ENCODE peak calls at places on chromosomes 11 and 22, in five cellular contexts. Q is left ventricle myocardium inferior, V is type B pancreatic cell, K is MM.1S, S is neural crest cell. G is an unnamed sample.

GRCh38 chr22:45329536-45329936 is 19.8 kb downstream of the FAM118A start:
- DNase-seq in Q (peak), V (no peak), K (no peak), S (no peak), G (no peak)

GRCh38 chr22:37563153-37564081 is 3.1 kb downstream of the CDC42EP1 start:
- DNase-seq in Q (peak), V (no peak), K (no peak), S (no peak), G (no peak)

GRCh38 chr11:18526130-18526520 is 617 bp downstream of the TSG101 start:
- DNase-seq in Q (no peak), V (no peak), K (no peak), S (no peak), G (no peak)

GRCh38 chr11:126993599-126993998 is 7.0 kb downstream of the KIRREL3 start:
- DNase-seq in Q (no peak), V (no peak), K (no peak), S (no peak), G (no peak)

GRCh38 chr11:32987851-32988250 is 27.8 kb upstream of the DEPDC7 start:
- DNase-seq in Q (no peak), V (no peak), K (no peak), S (no peak), G (no peak)

GRCh38 chr22:29226246-29226981 is 20.7 kb downstream of the EMID1 start:
- DNase-seq in Q (no peak), V (no peak), K (no peak), S (no peak), G (no peak)

GRCh38 chr11:22466809-22467208 is 128.6 kb downstream of the SLC17A6 start:
- DNase-seq in Q (no peak), V (no peak), K (no peak), S (no peak), G (no peak)

GRCh38 chr11:47915407-47916137 is 64.8 kb upstream of the PTPRJ start:
- DNase-seq in Q (no peak), V (no peak), K (no peak), S (no peak), G (no peak)

GRCh38 chr22:45966892-45967365 is 10.0 kb downstream of the WNT7B start:
- DNase-seq in Q (no peak), V (no peak), K (no peak), S (peak), G (no peak)

GRCh38 chr22:30287626-30288413 is 1.5 kb downstream of the CASTOR1 start:
- DNase-seq in Q (peak), V (peak), K (peak), S (peak), G (peak)

GRCh38 chr11:129280027-129280811 is 88.1 kb upstream of the ARHGAP32 start:
- DNase-seq in Q (no peak), V (no peak), K (no peak), S (no peak), G (no peak)

GRCh38 chr11:10622957-10623787 is 54.7 kb upstream of the LYVE1 start:
- DNase-seq in Q (peak), V (no peak), K (no peak), S (no peak), G (peak)

GRCh38 chr22:20239063-20239950 is 28.8 kb downstream of the RTN4R start:
- DNase-seq in Q (peak), V (no peak), K (no peak), S (no peak), G (no peak)

GRCh38 chr11:23398052-23398451 is 537.8 kb upstream of the CCDC179 start:
- DNase-seq in Q (no peak), V (no peak), K (no peak), S (no peak), G (no peak)

GRCh38 chr11:103803062-103803461 is 233.4 kb upstream of the DDI1 start:
- DNase-seq in Q (no peak), V (no peak), K (no peak), S (no peak), G (no peak)

GRCh38 chr22:39349967-39350802 is at the start of gene SYNGR1:
- DNase-seq in Q (no peak), V (no peak), K (no peak), S (peak), G (no peak)

GRCh38 chr11:125215951-125216350 is 51.4 kb downstream of the PKNOX2 start:
- DNase-seq in Q (no peak), V (no peak), K (no peak), S (no peak), G (no peak)

GRCh38 chr11:103736986-103737622 is 299.3 kb upstream of the DDI1 start:
- DNase-seq in Q (peak), V (no peak), K (no peak), S (no peak), G (no peak)

GRCh38 chr22:32591620-32592019 is 117.0 kb downstream of the FBXO7 start:
- DNase-seq in Q (no peak), V (no peak), K (no peak), S (no peak), G (no peak)

GRCh38 chr11:71198823-71199165 is 53.6 kb downstream of the SHANK2 start:
- DNase-seq in Q (no peak), V (no peak), K (no peak), S (no peak), G (no peak)

GRCh38 chr11:30719420-30719819 is 133.3 kb upstream of the MPPED2 start:
- DNase-seq in Q (no peak), V (no peak), K (no peak), S (no peak), G (no peak)

GRCh38 chr22:23237841-23238240 is 57.5 kb downstream of the BCR start:
- DNase-seq in Q (no peak), V (no peak), K (no peak), S (no peak), G (no peak)

DNA sequence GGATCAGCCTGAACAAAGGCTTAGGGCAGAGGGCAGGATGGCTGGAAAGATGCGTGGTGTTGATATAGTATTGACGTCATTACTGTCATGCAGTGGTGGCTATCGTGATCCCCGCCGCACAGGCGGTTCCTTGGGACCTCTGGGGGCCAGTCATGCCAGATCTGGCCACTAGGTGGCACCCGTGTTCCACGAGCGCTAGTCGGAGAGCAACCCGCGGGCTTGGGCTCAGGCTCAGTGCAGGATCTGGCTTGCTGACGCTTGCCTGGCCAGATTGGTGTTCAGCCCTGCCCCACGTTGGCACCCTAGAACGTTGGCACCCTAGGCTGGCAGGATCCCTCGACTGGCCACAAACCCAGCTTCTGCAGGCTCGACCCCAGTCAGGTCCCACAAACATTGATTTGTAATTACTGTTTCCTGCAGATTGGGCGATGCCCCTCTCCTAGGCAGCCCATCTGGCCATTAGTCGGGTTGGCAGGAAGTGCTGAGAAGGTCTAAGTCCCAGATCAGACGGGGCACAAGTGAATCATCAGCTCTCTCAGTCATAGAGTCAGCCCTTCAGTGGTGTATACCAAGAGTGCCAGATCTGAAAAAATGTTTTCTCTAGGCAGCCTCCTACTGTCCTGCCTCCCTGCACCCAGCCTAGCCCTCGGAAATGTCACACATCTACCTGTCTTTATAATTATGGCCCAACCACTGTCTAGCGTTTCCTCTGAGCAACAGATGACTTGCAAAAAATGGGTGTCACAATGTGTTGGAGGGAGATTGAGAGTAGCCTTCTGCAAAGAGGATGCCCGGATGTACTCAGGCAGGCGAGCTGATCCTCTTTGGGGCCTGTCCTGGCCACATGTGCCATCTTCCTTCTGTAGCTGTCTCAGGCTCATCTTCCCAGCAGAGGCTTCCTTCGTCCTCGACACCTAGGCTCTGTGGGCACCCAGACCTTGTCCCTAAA is 315.3 kb downstream of the TMEM135 start:
- DNase-seq in Q (peak), V (peak), K (peak), S (peak), G (peak)
- TF ChIP-seq CTCF in Q (peak), V (peak), K (peak), S (peak), G (peak)

DNA sequence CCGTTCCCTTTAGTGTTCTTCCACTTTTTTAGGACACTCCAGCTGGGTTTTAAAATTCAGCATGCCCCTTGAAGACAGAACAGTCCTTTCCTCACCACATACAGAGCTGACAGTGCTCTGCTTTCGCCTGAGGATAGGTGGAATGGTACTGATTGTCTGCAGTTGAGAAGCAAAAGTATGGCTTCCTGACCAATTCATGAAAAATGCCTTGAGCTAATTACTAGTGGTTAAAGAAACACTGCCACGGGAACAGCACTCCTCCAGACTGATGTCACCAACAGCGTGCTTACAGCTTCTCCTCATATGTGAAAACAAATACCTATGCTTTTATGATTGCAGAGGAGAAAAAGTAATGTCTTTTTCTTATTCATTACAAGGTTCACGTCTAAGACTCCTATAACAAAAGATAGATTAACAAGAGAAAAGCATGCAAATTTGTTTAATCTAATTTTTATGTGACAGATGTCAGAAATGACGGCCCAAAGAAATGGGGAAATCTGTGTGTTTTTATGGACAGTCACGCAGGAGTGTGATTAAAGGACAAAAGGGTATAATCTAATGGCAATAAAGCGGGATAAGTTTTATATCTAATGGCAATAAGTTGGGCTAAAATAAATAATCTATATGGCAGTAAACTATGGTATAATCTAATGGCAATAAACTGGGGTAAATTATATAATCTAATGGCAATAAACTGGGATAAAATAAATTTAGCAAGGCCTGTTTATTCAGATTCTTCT is 123.4 kb upstream of the ARHGAP42 start:
- DNase-seq in Q (no peak), V (no peak), K (no peak), S (no peak), G (no peak)
- TF ChIP-seq CTCF in Q (no peak), V (no peak), K (no peak), S (no peak), G (no peak)

GRCh38 chr22:41285820-41286638 is at the start of gene RANGAP1:
- DNase-seq in Q (peak), V (peak), K (peak), S (peak), G (peak)
- TF ChIP-seq CTCF in Q (peak), V (peak), K (no peak), S (peak), G (no peak)

DNA sequence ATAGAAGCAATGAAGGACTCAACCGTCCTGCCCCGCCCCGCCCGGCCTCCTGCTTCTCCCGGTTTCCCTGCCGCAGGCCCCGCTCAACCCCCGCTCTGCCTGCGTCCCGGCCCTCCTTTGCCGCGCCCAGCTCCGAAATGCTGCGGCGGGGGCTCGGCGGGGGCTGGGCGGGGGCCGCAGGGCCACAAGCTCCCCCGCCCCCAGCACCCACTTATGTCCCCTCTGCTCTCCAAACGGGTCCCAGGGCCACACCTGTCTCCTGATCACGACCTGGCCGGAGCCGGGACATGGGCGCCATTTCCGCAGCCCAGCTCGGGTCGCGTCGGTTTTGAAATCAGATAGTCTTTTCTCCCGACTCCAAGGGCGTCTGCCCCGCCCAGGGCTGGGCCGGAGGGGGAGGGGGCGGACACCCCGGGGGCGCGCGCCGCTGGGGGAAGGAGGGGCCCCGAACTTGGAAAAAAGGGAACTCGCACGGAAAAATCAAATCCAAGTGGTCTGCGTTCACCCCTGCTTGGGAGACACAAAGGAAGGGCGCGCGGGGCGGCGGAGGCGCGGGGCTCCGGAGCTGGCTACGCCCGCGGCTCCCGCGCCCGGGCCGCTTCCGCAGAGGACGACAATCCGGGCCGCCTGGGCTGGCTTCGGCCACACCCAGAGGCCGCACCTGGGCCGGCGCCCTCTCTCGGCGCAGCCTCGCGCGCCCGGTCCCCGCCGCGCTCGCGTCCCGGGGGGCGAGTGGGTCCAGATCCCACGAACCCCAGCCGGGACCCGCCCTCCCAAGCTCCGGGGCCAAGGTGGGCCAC is 70.5 kb upstream of the EP300 start:
- DNase-seq in Q (peak), V (peak), K (peak), S (peak), G (no peak)
- TF ChIP-seq CTCF in Q (peak), V (peak), K (peak), S (no peak), G (peak)

GRCh38 chr11:8800498-8801110 is 110.4 kb upstream of the AKIP1 start:
- DNase-seq in Q (no peak), V (no peak), K (no peak), S (no peak), G (no peak)
- TF ChIP-seq CTCF in Q (no peak), V (no peak), K (no peak), S (no peak), G (no peak)

DNA sequence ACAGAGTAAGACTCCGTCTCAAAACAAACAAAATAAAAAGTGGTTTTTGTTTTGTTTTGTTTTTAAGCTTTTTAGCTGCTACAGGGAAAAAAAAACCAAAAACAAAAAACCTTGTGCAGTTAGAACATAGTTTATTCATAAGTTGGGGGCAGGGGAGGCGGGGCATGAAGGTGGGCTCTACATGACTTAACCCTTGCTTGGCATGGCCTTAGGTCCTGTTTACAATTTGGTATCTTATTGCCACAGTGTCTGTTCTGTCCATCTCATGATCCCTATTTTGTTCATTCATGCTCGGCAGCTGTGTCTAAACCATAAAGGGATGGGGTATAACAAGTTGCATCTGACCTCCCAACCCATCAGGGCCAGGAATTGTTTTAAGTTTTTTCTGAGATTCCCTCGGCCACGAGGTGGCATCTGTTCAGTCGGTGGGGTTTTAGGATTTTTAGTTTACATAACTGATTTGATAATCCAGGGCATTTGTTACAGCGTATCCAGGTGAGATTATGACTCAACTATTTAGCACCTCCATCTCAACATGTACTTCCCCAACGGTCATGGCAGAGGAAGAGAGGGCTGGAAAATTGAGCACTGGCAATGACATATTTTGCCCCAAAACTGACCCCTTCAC is 6.9 kb downstream of the AP5B1 start:
- DNase-seq in Q (no peak), V (peak), K (no peak), S (no peak), G (no peak)
- TF ChIP-seq CTCF in Q (no peak), V (no peak), K (peak), S (no peak), G (peak)

DNA sequence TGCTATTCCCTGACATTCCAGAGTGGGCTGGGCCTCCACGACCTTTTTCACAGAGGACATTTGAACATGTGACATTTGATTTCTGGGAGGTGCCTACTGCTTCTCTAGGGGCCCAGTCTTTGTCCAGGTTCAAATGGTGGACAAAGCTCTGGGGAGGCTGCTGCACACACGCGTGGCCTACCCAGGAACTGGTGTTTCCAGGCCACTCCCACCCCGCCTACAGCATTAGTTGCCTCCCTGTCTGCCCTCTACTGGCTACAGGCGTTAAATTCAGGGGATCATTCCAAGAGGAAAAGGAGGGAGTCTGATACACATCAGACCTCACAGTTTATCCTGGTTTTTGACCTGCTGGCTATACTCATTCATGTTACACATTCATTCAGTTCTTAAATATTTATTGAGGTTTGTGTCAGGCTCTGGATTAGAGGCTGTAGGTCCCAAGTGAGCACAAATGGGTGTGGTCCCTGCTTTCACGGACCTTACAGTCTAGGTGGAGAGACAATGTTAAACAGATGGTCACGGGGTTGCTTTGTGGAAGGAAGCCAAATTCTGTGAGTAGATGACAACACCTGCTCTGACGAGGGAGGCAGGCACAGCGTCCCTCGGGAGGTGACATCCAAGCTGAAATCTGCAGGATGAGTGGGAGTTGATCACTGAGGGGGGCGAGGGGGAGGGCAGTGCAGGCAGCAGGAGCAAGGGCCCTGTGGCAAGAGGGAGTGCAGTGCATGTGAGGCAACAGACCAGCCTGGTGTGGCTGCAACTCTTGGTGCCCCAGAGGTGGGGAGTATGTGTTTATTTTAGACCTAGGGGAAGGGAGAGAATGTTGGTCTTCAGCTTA is 11.8 kb downstream of the TUB start:
- DNase-seq in Q (peak), V (no peak), K (peak), S (peak), G (peak)
- TF ChIP-seq CTCF in Q (peak), V (peak), K (peak), S (peak), G (peak)

DNA sequence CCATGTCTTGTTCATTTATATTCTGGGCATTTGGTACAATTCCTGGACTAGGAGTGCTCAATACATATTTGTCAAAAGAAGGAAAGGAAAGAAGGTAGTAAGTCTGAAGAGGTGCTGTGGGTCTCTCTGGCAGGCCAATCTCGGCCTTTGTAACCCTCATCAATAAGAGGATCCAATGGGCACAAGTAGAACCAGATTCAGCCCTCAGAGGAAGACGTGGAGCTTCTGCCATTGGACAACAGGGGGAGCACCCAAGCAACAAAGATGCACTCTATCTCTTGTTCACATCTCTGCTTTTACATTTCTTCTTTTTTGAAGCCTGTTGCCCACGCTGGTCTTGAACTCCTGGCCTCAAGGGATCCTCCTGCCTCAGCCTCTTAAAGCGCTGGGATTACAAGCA is 2.2 kb upstream of the VPS11 start:
- DNase-seq in Q (no peak), V (no peak), K (peak), S (no peak), G (no peak)
- TF ChIP-seq CTCF in Q (no peak), V (peak), K (peak), S (peak), G (peak)

GRCh38 chr11:69166186-69167115 is 10.7 kb downstream of the SMIM38 start:
- DNase-seq in Q (peak), V (no peak), K (peak), S (no peak), G (peak)
- TF ChIP-seq CTCF in Q (no peak), V (peak), K (no peak), S (no peak), G (peak)